ENCODE peak calls at places on chromosomes 2 and 18, in four cellular contexts. One of them, this sample, is unnamed.

GRCh38 chr2:238114851-238115660 is 14.9 kb downstream of the ESPNL start:
- DNase-seq in HCT116: no peak
- DNase-seq in H1: no peak
- DNase-seq in SK-N-SH: no peak
- DNase-seq in this sample: no peak

GRCh38 chr2:57396364-57397098 is 650.1 kb upstream of the VRK2 start:
- DNase-seq in HCT116: no peak
- DNase-seq in H1: no peak
- DNase-seq in SK-N-SH: no peak
- DNase-seq in this sample: no peak

GRCh38 chr2:26460613-26461031 is 17.3 kb downstream of the OTOF start:
- DNase-seq in HCT116: no peak
- DNase-seq in H1: no peak
- DNase-seq in SK-N-SH: no peak
- DNase-seq in this sample: no peak

GRCh38 chr2:173436088-173436487 is 81.4 kb downstream of the CDCA7 start:
- DNase-seq in HCT116: no peak
- DNase-seq in H1: no peak
- DNase-seq in SK-N-SH: no peak
- DNase-seq in this sample: no peak

GRCh38 chr18:23872701-23873550 is 141.6 kb upstream of the TTC39C start:
- DNase-seq in HCT116: peak; percentile 85
- DNase-seq in H1: no peak
- DNase-seq in SK-N-SH: no peak
- DNase-seq in this sample: no peak

GRCh38 chr2:55590810-55591440 is 26.5 kb downstream of the PPP4R3B start:
- DNase-seq in HCT116: peak; percentile 76
- DNase-seq in H1: no peak
- DNase-seq in SK-N-SH: no peak
- DNase-seq in this sample: no peak

GRCh38 chr2:3282056-3282998 is 95.3 kb downstream of the EIPR1 start:
- DNase-seq in HCT116: no peak
- DNase-seq in H1: no peak
- DNase-seq in SK-N-SH: peak; percentile 99
- DNase-seq in this sample: no peak

GRCh38 chr2:15560404-15560987 is 638 bp downstream of the NBAS start:
- DNase-seq in HCT116: no peak
- DNase-seq in H1: no peak
- DNase-seq in SK-N-SH: peak; percentile 68
- DNase-seq in this sample: no peak

GRCh38 chr18:79299711-79300110 is 96.0 kb upstream of the NFATC1 start:
- DNase-seq in HCT116: no peak
- DNase-seq in H1: no peak
- DNase-seq in SK-N-SH: no peak
- DNase-seq in this sample: no peak

GRCh38 chr2:126932529-126932928 is 33.8 kb downstream of the TEX51 start:
- DNase-seq in HCT116: no peak
- DNase-seq in H1: no peak
- DNase-seq in SK-N-SH: no peak
- DNase-seq in this sample: no peak

GRCh38 chr2:61291851-61292575 is 130.0 kb downstream of the C2orf74 start:
- DNase-seq in HCT116: no peak
- DNase-seq in H1: no peak
- DNase-seq in SK-N-SH: no peak
- DNase-seq in this sample: no peak

GRCh38 chr2:14601070-14601770 is 31.3 kb upstream of the LRATD1 start:
- DNase-seq in HCT116: no peak
- DNase-seq in H1: no peak
- DNase-seq in SK-N-SH: no peak
- DNase-seq in this sample: no peak

DNA sequence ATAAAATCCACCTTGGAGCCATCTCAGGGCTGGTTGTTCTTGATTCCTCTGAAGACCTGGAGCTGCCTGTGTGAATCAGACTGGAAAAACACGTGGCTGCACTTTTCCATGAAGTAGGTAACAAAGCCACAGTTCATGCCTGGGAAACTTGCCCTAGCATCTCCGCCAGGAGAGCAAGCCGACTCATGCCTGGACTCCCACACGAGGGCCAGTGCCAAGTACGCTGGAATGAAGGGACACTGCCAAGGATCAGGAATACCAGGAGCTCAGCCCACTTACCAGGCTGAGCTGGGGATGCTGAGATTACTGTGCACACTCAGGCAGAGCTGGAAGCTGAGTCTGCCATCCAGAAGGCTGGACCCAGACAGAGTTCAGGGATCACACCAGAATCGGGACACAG is 10.9 kb upstream of the FHL2 start:
- DNase-seq in HCT116: peak; percentile 48
- DNase-seq in H1: no peak
- DNase-seq in SK-N-SH: no peak
- DNase-seq in this sample: peak; percentile 87
- TF ChIP-seq JUND in HCT116: peak; percentile 43
- TF ChIP-seq JUND in H1: no peak
- TF ChIP-seq JUND in SK-N-SH: peak; percentile 38
- TF ChIP-seq JUND in this sample: no peak

DNA sequence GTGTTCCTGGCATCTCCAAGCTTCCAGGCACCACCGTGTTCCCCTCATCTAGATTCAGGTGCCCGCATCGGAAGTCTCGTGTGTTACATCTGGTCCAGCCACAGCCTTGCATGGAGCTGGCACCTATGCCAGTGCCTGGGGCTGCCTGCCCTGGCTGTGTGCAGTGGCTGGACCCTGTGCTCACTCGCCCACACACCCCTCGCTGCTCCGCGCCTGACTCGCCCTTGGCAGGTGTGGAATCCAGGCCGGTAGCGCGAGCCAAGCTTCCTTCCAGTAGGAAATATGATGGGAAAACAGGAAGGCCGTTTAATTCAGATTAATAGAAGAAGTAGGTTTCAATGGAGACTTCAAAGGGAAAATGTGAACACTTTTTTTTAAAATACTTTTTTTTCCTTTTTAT is 78.0 kb downstream of the PTPN4 start:
- DNase-seq in HCT116: no peak
- DNase-seq in H1: no peak
- DNase-seq in SK-N-SH: no peak
- DNase-seq in this sample: no peak
- TF ChIP-seq JUND in HCT116: no peak
- TF ChIP-seq JUND in H1: no peak
- TF ChIP-seq JUND in SK-N-SH: no peak
- TF ChIP-seq JUND in this sample: no peak

GRCh38 chr2:42312106-42312505 is 48.9 kb downstream of the COX7A2L start:
- DNase-seq in HCT116: no peak
- DNase-seq in H1: no peak
- DNase-seq in SK-N-SH: no peak
- DNase-seq in this sample: peak; percentile 12

GRCh38 chr2:42317486-42317885 is 43.5 kb downstream of the COX7A2L start:
- DNase-seq in HCT116: no peak
- DNase-seq in H1: no peak
- DNase-seq in SK-N-SH: no peak
- DNase-seq in this sample: no peak

GRCh38 chr2:42317945-42318344 is 43.1 kb downstream of the COX7A2L start:
- DNase-seq in HCT116: no peak
- DNase-seq in H1: no peak
- DNase-seq in SK-N-SH: no peak
- DNase-seq in this sample: no peak

GRCh38 chr2:42316910-42317309 is 44.1 kb downstream of the COX7A2L start:
- DNase-seq in HCT116: no peak
- DNase-seq in H1: no peak
- DNase-seq in SK-N-SH: no peak
- DNase-seq in this sample: no peak

GRCh38 chr2:42314892-42315468 is 46.0 kb downstream of the COX7A2L start:
- DNase-seq in HCT116: no peak
- DNase-seq in H1: no peak
- DNase-seq in SK-N-SH: no peak
- DNase-seq in this sample: no peak
- TF ChIP-seq JUND in HCT116: no peak
- TF ChIP-seq JUND in H1: no peak
- TF ChIP-seq JUND in SK-N-SH: peak; percentile 87
- TF ChIP-seq JUND in this sample: no peak

DNA sequence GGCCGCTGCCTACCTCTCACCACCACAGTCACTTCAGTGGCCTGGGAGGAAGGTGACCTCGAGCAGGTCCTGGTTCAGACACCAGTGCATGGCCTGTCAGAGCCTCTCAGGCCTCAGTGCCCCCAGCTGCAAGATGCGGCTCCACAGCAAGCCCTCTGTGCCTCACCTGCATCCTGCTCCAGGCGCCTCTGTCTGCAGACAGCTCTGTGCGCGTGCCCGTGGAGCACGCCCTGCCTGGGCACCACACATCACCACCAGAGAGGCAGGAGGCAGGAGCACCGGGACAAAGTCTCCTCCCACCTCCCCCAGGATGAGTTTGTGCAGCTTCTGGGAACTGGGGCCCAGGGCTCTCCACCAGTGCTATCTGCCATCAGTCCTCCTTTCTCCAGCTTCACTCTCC is 98.7 kb downstream of the TFCP2L1 start:
- DNase-seq in HCT116: no peak
- DNase-seq in H1: no peak
- DNase-seq in SK-N-SH: no peak
- DNase-seq in this sample: no peak
- TF ChIP-seq JUND in HCT116: no peak
- TF ChIP-seq JUND in H1: no peak
- TF ChIP-seq JUND in SK-N-SH: no peak
- TF ChIP-seq JUND in this sample: no peak

GRCh38 chr2:67918471-67918870 is 144.3 kb downstream of the C1D start:
- DNase-seq in HCT116: no peak
- DNase-seq in H1: no peak
- DNase-seq in SK-N-SH: no peak
- DNase-seq in this sample: no peak
- TF ChIP-seq JUND in HCT116: no peak
- TF ChIP-seq JUND in H1: no peak
- TF ChIP-seq JUND in SK-N-SH: no peak
- TF ChIP-seq JUND in this sample: no peak

This sample was measured in T47D.